ENCODE peak calls at places on chromosomes 13 and 19, in eight cellular contexts. A, J, T, H, U, D, F and G are unnamed samples.

GRCh38 chr19:58154287-58154678 is 3.7 kb upstream of the ZNF329 start:
- DNase-seq in F (no peak), A (peak), H (peak), J (no peak), T (no peak), U (peak), D (peak), G (no peak)

GRCh38 chr13:28531195-28531955 is 36.4 kb upstream of the FLT1 start:
- DNase-seq in A (peak), T (no peak), H (peak), D (peak), F (no peak), J (no peak), U (no peak), G (no peak)

GRCh38 chr13:31444266-31444862 is 244.6 kb downstream of the B3GLCT start:
- DNase-seq in J (no peak), T (no peak), U (no peak), D (peak), F (no peak), A (no peak), H (no peak), G (no peak)

GRCh38 chr13:31138515-31138914 is 23.2 kb downstream of the HSPH1 start:
- DNase-seq in T (no peak), U (no peak), H (no peak), J (no peak), F (no peak), A (no peak), D (no peak), G (no peak)

GRCh38 chr13:111412251-111412650 is 91.8 kb downstream of the TEX29 start:
- DNase-seq in T (no peak), A (no peak), H (no peak), D (no peak), U (no peak), J (no peak), F (no peak), G (no peak)

GRCh38 chr13:46295531-46296464 is 84.1 kb downstream of the LRRC63 start:
- DNase-seq in A (peak), D (peak), H (no peak), J (peak), F (peak), U (no peak), T (peak), G (no peak)

GRCh38 chr19:3125900-3126524 is 9.8 kb upstream of the GNA15 start:
- DNase-seq in H (peak), F (peak), J (no peak), A (peak), D (peak), U (no peak), T (peak), G (peak)

GRCh38 chr19:48553676-48554384 is 1.9 kb downstream of the SULT2B1 start:
- DNase-seq in T (no peak), H (no peak), U (no peak), F (no peak), A (peak), D (no peak), J (no peak), G (no peak)

GRCh38 chr19:11268783-11269267 is 6.5 kb upstream of the DOCK6 start:
- DNase-seq in U (no peak), T (no peak), D (peak), F (no peak), J (no peak), H (peak), A (peak), G (no peak)

GRCh38 chr19:55443045-55443823 is at the start of gene SHISA7:
- DNase-seq in H (no peak), A (peak), T (no peak), J (no peak), F (no peak), U (no peak), D (no peak), G (no peak)

GRCh38 chr13:53004605-53005004 is 24.0 kb upstream of the OLFM4 start:
- DNase-seq in T (no peak), U (no peak), H (no peak), A (no peak), F (no peak), D (no peak), J (no peak), G (no peak)

GRCh38 chr19:50736338-50736737 is 13.2 kb downstream of the CLEC11A start:
- DNase-seq in J (no peak), A (no peak), U (no peak), T (no peak), F (no peak), D (no peak), H (no peak), G (no peak)

GRCh38 chr19:535017-535835 is 3.7 kb downstream of the CDC34 start:
- DNase-seq in H (no peak), A (peak), T (no peak), J (no peak), F (no peak), D (no peak), U (no peak), G (no peak)

GRCh38 chr13:40502236-40502635 is 164.2 kb downstream of the FOXO1 start:
- DNase-seq in A (peak), F (no peak), J (no peak), H (no peak), T (no peak), U (no peak), D (no peak), G (no peak)

GRCh38 chr19:15129856-15130580 is 22.8 kb downstream of the SYDE1 start:
- DNase-seq in J (no peak), D (no peak), H (no peak), T (no peak), F (no peak), A (no peak), U (no peak), G (no peak)

GRCh38 chr13:79423801-79424642 is 18.0 kb upstream of the RBM26 start:
- DNase-seq in A (peak), D (no peak), U (no peak), H (no peak), F (no peak), T (no peak), J (peak), G (no peak)